ENCODE peak calls at places on chromosomes 5 and 9, in five cellular contexts. I is H1, C is HepG2, W is GM12878, J is NT2/D1. L is an unnamed sample.

GRCh38 chr9:121962421-121962820 is 130.7 kb downstream of the TTLL11 start:
- DNase-seq in C (no peak), J (no peak), I (no peak), W (no peak), L (no peak)

GRCh38 chr9:93419023-93419422 is 32.5 kb upstream of the FAM120A start:
- DNase-seq in I (no peak), W (no peak), C (no peak), J (no peak), L (no peak)

GRCh38 chr5:52604151-52604550 is 183.6 kb upstream of the ITGA1 start:
- DNase-seq in I (no peak), J (no peak), C (no peak), W (no peak), L (no peak)

GRCh38 chr5:166671818-166672217 is 1619.6 kb upstream of the WWC1 start:
- DNase-seq in I (no peak), C (no peak), J (peak), W (no peak), L (no peak)

GRCh38 chr9:122346478-122347347 is 24.1 kb upstream of the PTGS1 start:
- DNase-seq in J (no peak), C (peak), W (no peak), I (no peak), L (no peak)

GRCh38 chr5:93583799-93584530 is 943 bp downstream of the NR2F1 start:
- DNase-seq in J (no peak), C (peak), I (no peak), W (no peak), L (no peak)

GRCh38 chr5:80623911-80624457 is 30.5 kb upstream of the MSH3 start:
- DNase-seq in J (no peak), W (no peak), I (no peak), C (no peak), L (no peak)

GRCh38 chr5:34563951-34564705 is 92.0 kb upstream of the RAI14 start:
- DNase-seq in J (no peak), I (no peak), W (no peak), C (no peak), L (no peak)

GRCh38 chr9:133497443-133497842 is 18.5 kb upstream of the SLC2A6 start:
- DNase-seq in C (no peak), W (no peak), J (no peak), I (no peak), L (no peak)

GRCh38 chr5:59107692-59108091 is 524.8 kb downstream of the RAB3C start:
- DNase-seq in I (no peak), J (no peak), W (no peak), C (no peak), L (no peak)

GRCh38 chr9:19924090-19924489 is 135.3 kb upstream of the SLC24A2 start:
- DNase-seq in I (no peak), J (no peak), W (no peak), C (no peak), L (no peak)

GRCh38 chr5:6832994-6833393 is 119.8 kb downstream of the TENT4A start:
- DNase-seq in I (no peak), C (no peak), J (no peak), W (no peak), L (no peak)

DNA sequence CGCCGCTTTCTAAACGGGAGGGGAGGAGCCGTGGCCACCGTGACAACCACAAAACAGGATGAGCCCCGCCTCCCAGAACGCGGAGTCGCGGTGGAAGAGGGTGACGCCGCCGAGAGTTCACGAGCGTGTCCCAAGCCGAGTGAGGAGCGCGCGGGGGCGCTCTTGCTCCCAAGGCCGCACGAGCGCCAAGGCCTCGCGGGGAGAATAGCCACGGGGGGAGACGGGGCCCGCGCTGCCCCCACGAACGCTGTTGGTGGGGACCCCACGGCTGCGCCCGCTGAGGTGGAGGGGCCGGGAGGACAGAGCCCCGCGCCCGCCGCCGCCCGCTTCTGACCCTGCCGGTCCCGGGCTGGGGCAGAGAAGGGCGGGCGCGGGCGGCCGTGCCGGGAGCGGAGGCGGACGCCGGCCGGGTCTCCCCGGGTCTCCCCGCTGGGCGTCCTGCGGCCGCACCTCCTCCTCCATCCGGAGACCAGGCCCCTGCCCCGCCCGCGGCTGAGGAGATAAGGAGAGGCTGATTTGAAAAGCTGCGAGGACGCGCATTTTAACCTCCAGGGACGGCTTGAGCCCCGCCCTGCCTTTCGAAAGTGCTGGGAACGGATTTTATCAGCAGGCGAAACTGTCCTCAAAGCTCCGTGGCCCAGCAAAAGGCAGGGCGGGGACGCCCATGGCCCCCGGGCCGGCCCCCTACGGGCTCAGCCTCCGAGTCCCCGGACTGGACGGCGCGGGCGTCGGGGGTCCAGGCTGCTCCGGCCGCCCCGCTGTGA is 3.8 kb upstream of the NKD2 start:
- DNase-seq in C (no peak), J (no peak), W (no peak), I (no peak), L (peak)
- TF ChIP-seq SUZ12 in C (no peak), J (no peak), W (peak), I (peak), L (no peak)

GRCh38 chr9:109317979-109318671 is 2.7 kb downstream of the EPB41L4B start:
- DNase-seq in J (peak), I (peak), W (no peak), C (no peak), L (no peak)

GRCh38 chr9:109319072-109319630 is 1.7 kb downstream of the EPB41L4B start:
- DNase-seq in C (no peak), I (no peak), W (no peak), J (no peak), L (no peak)

GRCh38 chr9:109320338-109320733 is 523 bp downstream of the EPB41L4B start:
- DNase-seq in J (no peak), I (no peak), C (no peak), W (no peak), L (peak)

GRCh38 chr9:109320734-109321448 is at the start of gene EPB41L4B:
- DNase-seq in J (peak), I (peak), W (peak), C (peak), L (peak)

DNA sequence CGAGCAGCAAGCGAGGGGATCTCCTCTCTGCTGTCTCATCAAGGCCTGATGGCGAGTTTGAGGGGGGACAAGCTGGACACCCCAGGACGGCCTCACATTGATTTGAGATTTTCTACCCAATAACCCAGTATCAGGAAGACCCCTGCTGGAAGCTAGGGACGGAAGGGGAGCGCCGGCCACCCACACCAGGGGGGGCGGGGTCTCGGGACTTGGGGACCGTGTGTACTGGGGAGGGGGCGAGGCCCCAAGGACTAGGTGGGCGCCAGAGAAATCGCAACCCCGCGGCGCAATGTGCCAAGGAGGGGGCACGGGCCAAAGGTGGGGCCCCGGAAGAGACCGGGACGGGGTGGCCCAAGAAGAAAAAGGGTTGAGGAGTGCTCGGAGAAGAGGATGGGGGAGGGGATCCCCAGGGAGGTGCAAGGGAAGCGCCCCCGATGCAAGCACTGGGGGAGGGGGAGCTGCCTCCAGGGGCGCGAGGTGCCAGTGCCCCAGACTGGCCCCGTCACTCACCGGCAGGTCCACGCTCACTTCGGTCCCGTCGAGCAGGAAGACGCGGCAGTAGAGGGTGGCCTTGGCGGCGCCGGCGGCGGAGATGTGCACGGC is 1.1 kb downstream of the EPB41L4B start:
- DNase-seq in C (no peak), J (no peak), W (no peak), I (no peak), L (no peak)
- TF ChIP-seq SUZ12 in C (no peak), J (no peak), W (no peak), I (no peak), L (no peak)

DNA sequence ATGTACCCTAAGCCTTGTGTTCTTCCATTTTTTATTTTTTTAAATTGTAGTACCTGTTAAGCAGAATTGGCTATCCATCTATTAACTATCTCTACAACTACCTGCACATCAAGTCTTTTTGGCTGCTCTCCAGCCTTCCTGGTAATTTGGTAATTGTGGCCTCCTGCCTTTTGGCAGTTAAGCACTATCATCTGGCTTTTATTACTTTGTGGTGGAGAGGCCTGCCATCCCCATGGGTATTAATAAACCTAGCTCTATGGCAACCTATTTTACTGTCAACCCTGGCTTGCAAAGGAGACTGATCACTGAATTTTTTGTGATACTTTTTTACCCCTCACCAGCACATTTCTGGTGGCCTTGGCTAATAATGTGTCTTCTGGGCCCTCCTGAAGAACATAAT is 20.5 kb downstream of the SELENOP start:
- DNase-seq in J (no peak), W (no peak), I (no peak), C (no peak), L (no peak)
- TF ChIP-seq SUZ12 in J (no peak), W (no peak), I (no peak), C (no peak), L (no peak)

DNA sequence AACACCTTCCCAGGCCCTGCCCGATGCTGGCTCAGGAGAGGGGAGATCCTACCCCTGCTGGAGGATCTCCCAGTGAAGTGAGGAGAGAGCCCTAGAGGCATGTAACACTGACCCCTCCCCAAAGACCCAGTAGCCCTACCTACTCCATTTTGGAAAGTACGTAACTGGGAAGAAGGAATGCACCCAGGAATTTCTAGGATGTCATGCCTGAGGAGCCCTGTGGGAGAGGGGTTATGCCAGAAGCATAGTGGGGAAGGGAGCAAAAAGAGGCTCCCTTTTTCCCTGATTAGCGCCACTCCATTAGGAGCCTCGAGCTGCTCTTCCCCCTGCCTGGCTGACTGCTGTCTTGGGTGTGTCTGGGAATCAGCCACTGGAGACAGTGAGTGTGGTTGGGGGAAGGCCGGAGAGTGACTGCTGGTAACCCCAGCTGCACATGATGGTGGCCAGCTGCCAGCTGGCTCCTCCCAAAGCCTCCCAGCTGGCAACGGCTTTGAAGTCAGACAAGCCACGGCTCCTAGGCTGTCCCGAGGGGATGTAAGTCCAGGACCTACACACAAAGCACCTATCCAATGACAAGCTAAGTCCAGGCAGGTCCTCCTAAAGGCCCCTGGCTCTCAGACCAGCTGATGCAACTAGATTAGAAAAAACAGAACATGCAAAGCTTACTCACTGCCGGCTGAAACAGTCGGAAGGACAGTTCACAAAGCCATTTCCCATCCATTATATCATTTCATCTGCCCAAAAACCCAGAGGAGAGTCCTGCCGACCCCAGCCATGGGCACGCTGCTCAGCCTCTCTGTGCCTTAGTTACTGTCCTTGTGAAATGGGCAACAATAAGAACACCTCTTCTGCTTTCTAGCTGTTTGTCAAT is 136.5 kb upstream of the ABCA1 start:
- DNase-seq in I (no peak), J (no peak), W (no peak), C (peak), L (peak)
- TF ChIP-seq SUZ12 in I (no peak), J (no peak), W (no peak), C (no peak), L (no peak)

GRCh38 chr5:54580997-54581741 is 63.6 kb downstream of the SNX18 start:
- DNase-seq in I (no peak), W (no peak), J (no peak), C (no peak), L (no peak)
- TF ChIP-seq SUZ12 in I (no peak), W (no peak), J (no peak), C (no peak), L (no peak)

GRCh38 chr5:67015577-67016290 is 180.9 kb downstream of the CD180 start:
- DNase-seq in C (no peak), I (no peak), J (no peak), W (no peak), L (peak)
- TF ChIP-seq SUZ12 in C (no peak), I (no peak), J (no peak), W (no peak), L (no peak)

DNA sequence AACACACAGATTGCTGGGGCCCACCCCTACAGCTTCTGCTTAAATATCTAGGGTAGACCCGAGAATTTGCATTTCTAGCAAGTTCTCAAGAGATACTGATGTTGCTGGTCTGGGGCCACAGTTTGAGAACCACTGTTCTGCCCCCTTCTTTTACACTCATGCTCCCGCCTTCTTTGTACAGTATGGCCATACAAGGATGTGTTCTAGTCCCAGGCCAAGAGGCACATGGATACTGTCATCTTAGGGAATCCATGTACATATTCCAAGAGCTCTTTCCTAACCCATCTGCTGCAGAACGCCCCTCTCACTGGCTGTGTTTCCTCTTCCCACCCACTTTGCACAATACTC is 44.4 kb downstream of the FGF18 start:
- DNase-seq in W (no peak), J (no peak), C (no peak), I (no peak), L (no peak)
- TF ChIP-seq SUZ12 in W (no peak), J (no peak), C (no peak), I (no peak), L (no peak)

DNA sequence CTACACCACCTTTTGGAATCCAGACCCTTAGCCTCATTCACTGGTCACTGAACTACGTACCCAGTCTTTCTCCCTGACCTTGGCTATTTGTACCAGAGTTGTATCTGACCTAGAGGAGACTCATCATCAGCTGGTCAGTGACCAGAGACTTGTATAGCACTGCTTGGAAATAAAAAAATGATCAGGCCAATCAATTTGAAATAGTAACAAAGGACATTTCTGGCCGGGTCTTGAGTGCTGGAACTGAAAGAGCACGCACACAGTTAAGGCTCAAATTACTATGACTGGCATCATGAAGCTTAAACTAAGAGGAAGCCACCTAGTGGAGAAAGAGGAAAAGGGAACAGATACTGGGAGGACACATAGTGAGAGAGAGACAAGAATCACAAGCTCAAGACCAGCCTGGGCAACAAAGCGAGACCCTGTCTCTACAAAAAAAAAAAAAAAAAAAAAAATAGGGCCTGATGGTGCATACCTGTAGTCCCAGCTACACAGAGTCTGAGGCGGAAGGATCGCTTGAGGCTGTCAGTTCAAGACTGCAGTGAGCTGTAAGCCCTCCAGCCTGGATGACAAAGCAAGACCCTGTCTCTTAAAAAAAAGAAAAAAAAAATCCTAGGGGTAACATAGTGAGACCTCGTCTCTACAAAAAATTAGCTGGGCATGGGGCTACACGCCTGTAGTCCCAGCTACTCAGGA is 12.8 kb upstream of the SRP19 start:
- DNase-seq in I (no peak), W (peak), J (peak), C (peak), L (peak)
- TF ChIP-seq SUZ12 in I (no peak), W (no peak), J (no peak), C (no peak), L (no peak)

L was measured in HEK293T.